ENCODE peak calls at places on chromosomes 13 and 19, in five cellular contexts. C is right atrium auricular region, A is left ventricle myocardium inferior, K is GM12864, N is kidney epithelial cell. P is an unnamed sample.

GRCh38 chr19:37931941-37932655 is 25.1 kb downstream of the SIPA1L3 start:
- DNase-seq in C (peak; percentile 67), A (peak; percentile 32), K (no peak), N (peak; percentile 88), P (peak; percentile 58)

GRCh38 chr19:16025108-16026101 is 50.9 kb upstream of the TPM4 start:
- DNase-seq in C (no peak), A (no peak), K (no peak), N (peak; percentile 4), P (peak; percentile 74)

GRCh38 chr13:35833031-35833430 is 298.2 kb downstream of the DCLK1 start:
- DNase-seq in C (no peak), A (no peak), K (no peak), N (no peak), P (no peak)

GRCh38 chr19:33293255-33294057 is 8.9 kb downstream of the CEBPA start:
- DNase-seq in C (no peak), A (no peak), K (no peak), N (no peak), P (peak; percentile 79)

GRCh38 chr19:5717215-5717614 is 2.7 kb downstream of the LONP1 start:
- DNase-seq in C (no peak), A (no peak), K (no peak), N (no peak), P (no peak)

GRCh38 chr13:45142440-45143345 is 22.4 kb downstream of the GTF2F2 start:
- DNase-seq in C (no peak), A (no peak), K (no peak), N (no peak), P (no peak)

GRCh38 chr19:18229915-18230314 is 3.7 kb upstream of the PDE4C start:
- DNase-seq in C (no peak), A (no peak), K (no peak), N (no peak), P (no peak)

GRCh38 chr13:50208826-50209335 is 193.6 kb downstream of the KCNRG start:
- DNase-seq in C (peak; percentile 73), A (peak; percentile 48), K (no peak), N (peak; percentile 54), P (peak; percentile 89)

GRCh38 chr13:48749699-48750473 is 96.2 kb downstream of the CYSLTR2 start:
- DNase-seq in C (peak; percentile 97), A (peak; percentile 80), K (peak; percentile 49), N (peak; percentile 95), P (peak; percentile 91)

GRCh38 chr13:80361883-80362327 is 21.0 kb upstream of the SPRY2 start:
- DNase-seq in C (no peak), A (no peak), K (no peak), N (no peak), P (no peak)

GRCh38 chr13:80367473-80367872 is 26.5 kb upstream of the SPRY2 start:
- DNase-seq in C (no peak), A (no peak), K (no peak), N (no peak), P (no peak)

GRCh38 chr13:80361298-80361697 is 20.4 kb upstream of the SPRY2 start:
- DNase-seq in C (no peak), A (no peak), K (no peak), N (no peak), P (no peak)

GRCh38 chr13:80362488-80362887 is 21.6 kb upstream of the SPRY2 start:
- DNase-seq in C (no peak), A (no peak), K (no peak), N (no peak), P (no peak)

GRCh38 chr13:80363890-80364503 is 23.1 kb upstream of the SPRY2 start:
- DNase-seq in C (no peak), A (no peak), K (no peak), N (no peak), P (peak; percentile 27)
- H3K4me3 ChIP-seq in C (no peak overlapping the region), A (peak overlapping the region; percentile 43), K (no peak overlapping the region), N (no peak overlapping the region), P (no peak overlapping the region)

GRCh38 chr13:31997641-31998040 is 33.9 kb upstream of the FRY start:
- DNase-seq in C (no peak), A (no peak), K (no peak), N (no peak), P (no peak)

GRCh38 chr13:32001769-32002168 is 29.8 kb upstream of the FRY start:
- DNase-seq in C (no peak), A (no peak), K (no peak), N (no peak), P (no peak)

GRCh38 chr13:31998131-31998530 is 33.4 kb upstream of the FRY start:
- DNase-seq in C (no peak), A (no peak), K (no peak), N (no peak), P (no peak)

GRCh38 chr13:31996611-31997010 is 35.0 kb upstream of the FRY start:
- DNase-seq in C (no peak), A (no peak), K (no peak), N (no peak), P (no peak)

DNA sequence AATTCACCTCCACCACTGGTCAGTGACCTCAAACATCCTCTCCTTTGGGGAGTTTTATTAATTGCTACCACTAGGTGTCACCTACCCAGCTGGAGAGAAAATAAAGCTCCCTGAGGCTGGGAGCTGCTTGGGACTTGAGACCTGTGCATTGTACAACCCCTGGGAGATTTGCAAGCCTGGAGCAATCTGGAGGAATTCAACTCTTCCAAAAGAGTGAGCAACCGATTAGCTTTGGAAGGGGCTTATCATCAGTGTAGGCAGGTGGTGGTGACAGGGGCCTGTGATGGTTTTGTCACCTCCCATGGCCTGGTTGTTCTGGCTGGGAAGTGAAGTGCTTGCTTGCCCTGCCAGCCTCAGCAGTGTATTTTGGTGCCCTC is 30.2 kb upstream of the FRY start:
- DNase-seq in C (no peak), A (peak; percentile 51), K (peak; percentile 5), N (no peak), P (peak; percentile 67)
- TF ChIP-seq CTCF in C (peak; percentile 54), A (peak; percentile 70), K (peak; percentile 62), N (peak; percentile 56), P (peak; percentile 68)

GRCh38 chr19:48479686-48480085 is 10.5 kb downstream of the CYTH2 start:
- DNase-seq in C (no peak), A (no peak), K (no peak), N (no peak), P (no peak)

GRCh38 chr19:48480151-48480475 is 10.9 kb downstream of the CYTH2 start:
- DNase-seq in C (peak; percentile 79), A (peak; percentile 70), K (no peak), N (no peak), P (peak; percentile 41)

GRCh38 chr19:48480476-48481190 is 11.5 kb downstream of the CYTH2 start:
- DNase-seq in C (peak; percentile 75), A (peak; percentile 56), K (no peak), N (no peak), P (peak; percentile 39)

GRCh38 chr19:48481846-48482639 is 12.9 kb downstream of the CYTH2 start:
- DNase-seq in C (no peak), A (no peak), K (no peak), N (no peak), P (peak; percentile 55)

DNA sequence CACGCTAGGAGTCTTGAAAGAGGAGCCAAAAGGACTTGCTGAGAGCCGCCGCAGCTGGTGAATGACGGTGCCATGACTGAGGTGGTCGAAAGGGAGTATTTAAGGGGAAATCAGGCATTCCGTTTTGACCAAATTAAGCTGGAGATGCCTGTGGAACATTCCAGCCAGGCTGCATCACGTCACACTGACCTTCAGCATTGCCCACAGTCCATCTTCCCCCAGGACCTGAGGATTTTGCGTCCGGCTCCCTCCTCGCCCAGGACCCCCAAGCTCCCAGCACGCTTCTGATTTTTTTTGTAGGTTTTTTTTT is 12.0 kb downstream of the CYTH2 start:
- DNase-seq in C (no peak), A (no peak), K (no peak), N (no peak), P (peak; percentile 64)
- H3K4me3 ChIP-seq in C (peak overlapping the region; percentile 59), A (peak overlapping the region; percentile 73), K (no peak overlapping the region), N (no peak overlapping the region), P (peak overlapping the region; percentile 50)

GRCh38 chr19:13036366-13036976 is 41.2 kb downstream of the NFIX start:
- DNase-seq in C (peak; percentile 76), A (no peak), K (no peak), N (no peak), P (peak; percentile 82)
- TF ChIP-seq CTCF in C (no peak), A (no peak), K (no peak), N (no peak), P (peak; percentile 37)

GRCh38 chr19:48445606-48446481 is at the start of gene GRWD1:
- DNase-seq in C (peak; percentile 93), A (peak; percentile 84), K (peak; percentile 95), N (peak; percentile 93), P (peak; percentile 93)
- H3K4me3 ChIP-seq in C (peak within 1 kb of the TSS; percentile 95), A (peak within 1 kb of the TSS; percentile 96), K (peak within 1 kb of the TSS; percentile 89), N (peak within 1 kb of the TSS; percentile 93), P (peak within 1 kb of the TSS; percentile 99)

GRCh38 chr13:39415403-39415802 is 187.6 kb downstream of the LHFPL6 start:
- DNase-seq in C (peak; percentile 64), A (peak; percentile 56), K (no peak), N (no peak), P (peak; percentile 54)
- TF ChIP-seq CTCF in C (peak; percentile 65), A (peak; percentile 79), K (peak; percentile 43), N (peak; percentile 64), P (peak; percentile 60)

P was measured in AG10803.